ENCODE peak calls at places on chromosomes 13 and 19, in four cellular contexts. G is Peyer's patch, S is heart right ventricle, O is PC-3. Q is an unnamed sample.

GRCh38 chr19:29266603-29267002 is 53.7 kb upstream of the UQCRFS1 start:
- DNase-seq in S (no peak), O (no peak), G (no peak), Q (no peak)

GRCh38 chr13:27262546-27262945 is 8.1 kb upstream of the RASL11A start:
- DNase-seq in O (no peak), G (no peak), S (no peak), Q (no peak)

GRCh38 chr13:102226591-102226990 is 175.3 kb downstream of the FGF14 start:
- DNase-seq in S (no peak), O (no peak), G (no peak), Q (no peak)

GRCh38 chr13:25733061-25733491 is 318.7 kb downstream of the SHISA2 start:
- DNase-seq in S (no peak), O (peak; percentile 68), G (no peak), Q (no peak)

GRCh38 chr13:64917566-64917965 is 2312.6 kb downstream of the PCDH9 start:
- DNase-seq in S (no peak), O (no peak), G (no peak), Q (no peak)

GRCh38 chr19:42091300-42092266 is 15.6 kb downstream of the ZNF574 start:
- DNase-seq in O (peak; percentile 49), G (peak; percentile 64), S (no peak), Q (no peak)

GRCh38 chr19:54923276-54923675 is 17.3 kb downstream of the NCR1 start:
- DNase-seq in S (no peak), O (no peak), G (no peak), Q (no peak)

GRCh38 chr19:56301152-56301551 is 13.5 kb downstream of the ZSCAN5A start:
- DNase-seq in G (no peak), S (no peak), O (peak; percentile 15), Q (no peak)

GRCh38 chr19:911197-912033 is 1.6 kb downstream of the R3HDM4 start:
- DNase-seq in G (no peak), S (no peak), O (no peak), Q (peak; percentile 75)

GRCh38 chr13:60158321-60158801 is 5.4 kb downstream of the DIAPH3 start:
- DNase-seq in G (no peak), S (no peak), O (no peak), Q (no peak)

GRCh38 chr13:76522083-76522755 is 364.0 kb downstream of the KCTD12 start:
- DNase-seq in S (no peak), O (no peak), G (no peak), Q (peak; percentile 37)

GRCh38 chr13:110134801-110135200 is 172.2 kb downstream of the COL4A1 start:
- DNase-seq in S (no peak), O (no peak), G (no peak), Q (no peak)

GRCh38 chr19:3108775-3109174 is 14.6 kb downstream of the GNA11 start:
- DNase-seq in O (peak; percentile 61), S (peak; percentile 55), G (peak; percentile 87), Q (no peak)

GRCh38 chr13:57627663-57628062 is 3.9 kb upstream of the PCDH17 start:
- DNase-seq in S (no peak), G (no peak), O (peak; percentile 41), Q (no peak)

GRCh38 chr19:1813197-1813836 is 1.2 kb upstream of the ATP8B3 start:
- DNase-seq in O (no peak), S (no peak), G (no peak), Q (no peak)

GRCh38 chr13:79833972-79834371 is 353.0 kb downstream of the NDFIP2 start:
- DNase-seq in O (no peak), S (no peak), G (no peak), Q (no peak)

GRCh38 chr19:14432817-14433453 is at the start of gene PKN1:
- DNase-seq in S (peak; percentile 80), O (peak; percentile 46), G (peak; percentile 72), Q (peak; percentile 86)

GRCh38 chr19:1425102-1425842 is 12.9 kb upstream of the RPS15 start:
- DNase-seq in O (no peak), S (no peak), G (no peak), Q (no peak)

GRCh38 chr13:21825186-21825585 is 154.3 kb downstream of the FGF9 start:
- DNase-seq in G (peak; percentile 50), O (no peak), S (no peak), Q (no peak)

GRCh38 chr19:32197896-32198882 is 147.2 kb upstream of the ZNF507 start:
- DNase-seq in O (no peak), S (no peak), G (peak; percentile 26), Q (peak; percentile 25)

GRCh38 chr13:19864018-19864338 is 529 bp upstream of the ZMYM5 start:
- DNase-seq in O (no peak), G (peak; percentile 83), S (peak; percentile 82), Q (peak; percentile 91)

GRCh38 chr13:20994441-20994821 is 67.0 kb downstream of the LATS2 start:
- DNase-seq in S (no peak), O (no peak), G (peak; percentile 39), Q (no peak)

GRCh38 chr13:53201454-53202225 is 173.0 kb downstream of the OLFM4 start:
- DNase-seq in O (no peak), S (peak; percentile 25), G (peak; percentile 42), Q (no peak)

GRCh38 chr13:97306646-97307045 is 84.5 kb downstream of the MBNL2 start:
- DNase-seq in S (no peak), G (no peak), O (no peak), Q (no peak)

GRCh38 chr13:29817604-29818378 is 32.6 kb downstream of the UBL3 start:
- DNase-seq in O (no peak), S (no peak), G (no peak), Q (no peak)

GRCh38 chr13:84609716-84610115 is 727.4 kb upstream of the SLITRK1 start:
- DNase-seq in S (no peak), O (peak; percentile 39), G (no peak), Q (no peak)

GRCh38 chr13:44321961-44322360 is 51.7 kb upstream of the SERP2 start:
- DNase-seq in O (no peak), G (no peak), S (no peak), Q (no peak)

GRCh38 chr13:93045836-93046235 is 180.8 kb upstream of the GPC6 start:
- DNase-seq in G (no peak), O (no peak), S (no peak), Q (no peak)

GRCh38 chr19:55070755-55071502 is 4.7 kb upstream of the EPS8L1 start:
- DNase-seq in O (peak; percentile 99), S (no peak), G (peak; percentile 85), Q (no peak)

GRCh38 chr13:35388456-35388855 is 88.0 kb downstream of the MAB21L1 start:
- DNase-seq in O (no peak), G (no peak), S (no peak), Q (no peak)

GRCh38 chr19:30686252-30686762 is 314.1 kb downstream of the ZNF536 start:
- DNase-seq in O (no peak), S (no peak), G (no peak), Q (no peak)
- H3K4me3 ChIP-seq in O (no peak overlapping the region), S (peak overlapping the region; percentile 37), G (no peak overlapping the region), Q (no peak overlapping the region)

GRCh38 chr19:48714759-48715261 is 4.7 kb downstream of the MAMSTR start:
- DNase-seq in O (no peak), G (peak; percentile 76), S (no peak), Q (no peak)
- H3K27ac ChIP-seq in O (no peak overlapping the region), G (peak overlapping the region; percentile 77), S (peak overlapping the region; percentile 91), Q (no peak overlapping the region)

GRCh38 chr19:5818594-5818993 is 13.7 kb downstream of the NRTN start:
- DNase-seq in O (no peak), G (no peak), S (no peak), Q (no peak)
- H3K4me1 ChIP-seq in O (no peaks in the 10 kb centered on the region), G (no peaks in the 10 kb centered on the region), S (no peaks in the 10 kb centered on the region), Q (no peaks in the 10 kb centered on the region)

GRCh38 chr19:40603071-40603718 is 2.0 kb downstream of the LTBP4 start:
- DNase-seq in O (peak; percentile 31), S (no peak), G (no peak), Q (no peak)

GRCh38 chr19:40603719-40604646 is 2.8 kb downstream of the LTBP4 start:
- DNase-seq in O (peak; percentile 97), S (peak; percentile 98), G (peak; percentile 100), Q (peak; percentile 99)

GRCh38 chr19:40605201-40605971 is 4.2 kb downstream of the LTBP4 start:
- DNase-seq in G (peak; percentile 96), S (peak; percentile 76), O (peak; percentile 83), Q (peak; percentile 77)

GRCh38 chr19:40607311-40607871 is 6.2 kb downstream of the LTBP4 start:
- DNase-seq in O (no peak), S (no peak), G (peak; percentile 87), Q (peak; percentile 65)

DNA sequence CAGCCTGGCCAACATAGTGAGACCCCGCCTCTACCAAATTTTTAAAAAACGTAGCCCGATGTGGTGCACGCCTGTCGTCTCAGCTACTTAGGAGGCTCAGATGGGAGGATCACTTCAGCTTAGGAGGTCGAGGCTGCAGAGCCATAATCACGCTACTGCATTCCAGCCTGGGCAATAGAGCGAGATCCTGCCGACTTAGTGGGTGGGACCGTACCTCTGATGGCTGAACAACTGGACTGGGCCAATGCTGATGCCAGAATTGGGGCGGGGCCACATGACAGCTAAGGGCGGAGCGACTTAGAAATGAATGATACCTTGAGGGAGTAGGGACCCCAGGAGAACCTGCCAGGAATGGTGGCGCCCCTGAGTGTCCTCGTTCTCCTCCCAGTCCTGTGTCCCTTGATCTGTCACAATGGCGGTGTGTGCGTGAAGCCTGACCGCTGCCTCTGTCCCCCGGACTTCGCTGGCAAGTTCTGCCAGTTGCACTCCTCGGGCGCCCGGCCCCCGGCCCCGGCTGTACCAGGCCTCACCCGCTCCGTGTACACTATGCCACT is 3.6 kb downstream of the LTBP4 start:
- DNase-seq in G (peak; percentile 76), O (peak; percentile 42), S (peak; percentile 40), Q (no peak)
- H3K4me3 ChIP-seq in G (peak overlapping the region; percentile 57), O (peak overlapping the region; percentile 71), S (peak overlapping the region; percentile 72), Q (no peak overlapping the region)

GRCh38 chr13:98494769-98495168 is 82.1 kb downstream of the STK24 start:
- DNase-seq in S (no peak), O (no peak), G (no peak), Q (no peak)

GRCh38 chr13:98490866-98491265 is 86.0 kb downstream of the STK24 start:
- DNase-seq in S (no peak), O (no peak), G (no peak), Q (no peak)

GRCh38 chr13:98493035-98493401 is 83.9 kb downstream of the STK24 start:
- DNase-seq in G (no peak), O (no peak), S (no peak), Q (no peak)

GRCh38 chr13:98490195-98490771 is 86.6 kb downstream of the STK24 start:
- DNase-seq in G (no peak), O (no peak), S (no peak), Q (no peak)

DNA sequence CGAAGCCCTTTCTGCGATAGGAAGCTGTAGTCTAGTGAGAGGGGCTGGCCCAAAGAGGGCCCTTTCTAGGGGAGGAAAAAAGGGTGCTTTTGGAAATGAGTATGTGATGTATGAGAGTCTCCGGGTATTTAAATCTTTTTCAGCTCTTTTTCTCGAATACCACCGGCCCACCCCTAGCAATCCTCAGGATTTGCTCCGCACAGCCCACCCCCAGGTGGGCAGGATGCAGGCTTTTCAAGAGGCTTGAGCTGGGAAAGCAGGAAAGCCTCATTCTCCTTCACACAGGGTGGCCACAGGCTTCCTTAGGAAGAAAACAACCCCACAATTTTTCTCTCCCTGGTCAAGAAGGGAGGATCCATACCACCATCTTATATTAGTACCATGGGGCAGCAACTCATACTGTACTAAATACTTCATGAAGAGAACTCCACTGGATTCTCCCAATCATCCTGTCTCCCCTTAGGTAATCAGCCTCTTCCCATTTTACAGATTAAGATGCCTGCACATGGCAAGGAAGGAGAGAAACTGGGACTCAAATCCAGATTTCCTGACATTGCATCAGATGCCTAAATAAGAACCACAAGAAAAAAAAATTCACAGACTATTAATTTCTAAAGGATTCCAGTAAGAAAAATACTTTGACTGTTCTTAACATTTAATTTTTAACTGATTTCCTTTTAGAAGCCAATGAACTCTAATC is 84.4 kb downstream of the STK24 start:
- DNase-seq in G (no peak), O (no peak), S (no peak), Q (no peak)
- H3K27ac ChIP-seq in G (no peak overlapping the region), O (no peak overlapping the region), S (no peak overlapping the region), Q (no peak overlapping the region)

Q was measured in aorta.